ENCODE peak calls at places on chromosomes 4 and X, in nine cellular contexts. One of them, this sample, is unnamed.

GRCh38 chrX:132461886-132462285 is 27.0 kb downstream of the MBNL3 start:
- ATAC-seq in left lung: no peak
- ATAC-seq in heart right ventricle: no peak
- ATAC-seq in natural killer cell: no peak
- ATAC-seq in CD8-positive, alpha-beta T cell: no peak
- ATAC-seq in mucosa of descending colon: no peak
- ATAC-seq in IMR-90: no peak
- ATAC-seq in heart left ventricle: no peak
- ATAC-seq in HepG2: no peak
- ATAC-seq in this sample: no peak

GRCh38 chr4:60002603-60003325 is 1197.4 kb upstream of the ADGRL3 start:
- ATAC-seq in left lung: peak
- ATAC-seq in HepG2: no peak
- ATAC-seq in heart right ventricle: no peak
- ATAC-seq in CD8-positive, alpha-beta T cell: no peak
- ATAC-seq in mucosa of descending colon: no peak
- ATAC-seq in IMR-90: no peak
- ATAC-seq in heart left ventricle: no peak
- ATAC-seq in natural killer cell: no peak
- ATAC-seq in this sample: peak

GRCh38 chrX:150772150-150772970 is 79.2 kb downstream of the MTMR1 start:
- ATAC-seq in left lung: peak
- ATAC-seq in heart right ventricle: peak
- ATAC-seq in HepG2: peak
- ATAC-seq in CD8-positive, alpha-beta T cell: peak
- ATAC-seq in mucosa of descending colon: peak
- ATAC-seq in heart left ventricle: peak
- ATAC-seq in natural killer cell: peak
- ATAC-seq in IMR-90: peak
- ATAC-seq in this sample: peak

GRCh38 chr4:151717909-151718613 is 42.7 kb downstream of the GATB start:
- ATAC-seq in IMR-90: no peak
- ATAC-seq in heart right ventricle: no peak
- ATAC-seq in natural killer cell: no peak
- ATAC-seq in mucosa of descending colon: no peak
- ATAC-seq in heart left ventricle: no peak
- ATAC-seq in left lung: no peak
- ATAC-seq in HepG2: no peak
- ATAC-seq in CD8-positive, alpha-beta T cell: no peak
- ATAC-seq in this sample: no peak

GRCh38 chr4:29853843-29854242 is 866.3 kb upstream of the PCDH7 start:
- ATAC-seq in left lung: no peak
- ATAC-seq in mucosa of descending colon: no peak
- ATAC-seq in heart right ventricle: no peak
- ATAC-seq in IMR-90: no peak
- ATAC-seq in CD8-positive, alpha-beta T cell: no peak
- ATAC-seq in HepG2: no peak
- ATAC-seq in heart left ventricle: no peak
- ATAC-seq in natural killer cell: no peak
- ATAC-seq in this sample: no peak

GRCh38 chr4:48815483-48815882 is 15.4 kb upstream of the OCIAD1 start:
- ATAC-seq in CD8-positive, alpha-beta T cell: no peak
- ATAC-seq in heart left ventricle: no peak
- ATAC-seq in left lung: no peak
- ATAC-seq in natural killer cell: no peak
- ATAC-seq in IMR-90: peak
- ATAC-seq in heart right ventricle: no peak
- ATAC-seq in mucosa of descending colon: peak
- ATAC-seq in HepG2: no peak
- ATAC-seq in this sample: no peak

GRCh38 chr4:159014896-159015295 is 88.0 kb upstream of the RAPGEF2 start:
- ATAC-seq in heart right ventricle: no peak
- ATAC-seq in heart left ventricle: no peak
- ATAC-seq in CD8-positive, alpha-beta T cell: no peak
- ATAC-seq in left lung: no peak
- ATAC-seq in natural killer cell: no peak
- ATAC-seq in mucosa of descending colon: no peak
- ATAC-seq in IMR-90: no peak
- ATAC-seq in HepG2: no peak
- ATAC-seq in this sample: no peak

GRCh38 chrX:35351795-35352483 is 409.3 kb downstream of the FAM47B start:
- ATAC-seq in left lung: no peak
- ATAC-seq in mucosa of descending colon: no peak
- ATAC-seq in IMR-90: no peak
- ATAC-seq in natural killer cell: no peak
- ATAC-seq in heart right ventricle: no peak
- ATAC-seq in CD8-positive, alpha-beta T cell: no peak
- ATAC-seq in HepG2: no peak
- ATAC-seq in heart left ventricle: no peak
- ATAC-seq in this sample: no peak

GRCh38 chr4:34731045-34731444 is 1513.3 kb downstream of the ARAP2 start:
- ATAC-seq in left lung: no peak
- ATAC-seq in CD8-positive, alpha-beta T cell: no peak
- ATAC-seq in mucosa of descending colon: no peak
- ATAC-seq in heart left ventricle: no peak
- ATAC-seq in natural killer cell: no peak
- ATAC-seq in IMR-90: no peak
- ATAC-seq in heart right ventricle: no peak
- ATAC-seq in HepG2: no peak
- ATAC-seq in this sample: no peak

GRCh38 chr4:42302348-42302747 is 94.9 kb upstream of the SHISA3 start:
- ATAC-seq in left lung: peak
- ATAC-seq in mucosa of descending colon: peak
- ATAC-seq in IMR-90: peak
- ATAC-seq in natural killer cell: no peak
- ATAC-seq in heart left ventricle: no peak
- ATAC-seq in heart right ventricle: no peak
- ATAC-seq in HepG2: peak
- ATAC-seq in CD8-positive, alpha-beta T cell: no peak
- ATAC-seq in this sample: no peak

GRCh38 chr4:3318561-3319021 is 25.8 kb downstream of the RGS12 start:
- ATAC-seq in heart right ventricle: no peak
- ATAC-seq in left lung: no peak
- ATAC-seq in natural killer cell: no peak
- ATAC-seq in heart left ventricle: no peak
- ATAC-seq in HepG2: peak
- ATAC-seq in CD8-positive, alpha-beta T cell: no peak
- ATAC-seq in IMR-90: no peak
- ATAC-seq in mucosa of descending colon: peak
- ATAC-seq in this sample: no peak

GRCh38 chr4:80538276-80538926 is 202.9 kb downstream of the CFAP299 start:
- ATAC-seq in natural killer cell: no peak
- ATAC-seq in heart left ventricle: no peak
- ATAC-seq in mucosa of descending colon: no peak
- ATAC-seq in HepG2: no peak
- ATAC-seq in IMR-90: peak
- ATAC-seq in heart right ventricle: no peak
- ATAC-seq in left lung: no peak
- ATAC-seq in CD8-positive, alpha-beta T cell: no peak
- ATAC-seq in this sample: no peak

GRCh38 chr4:40149960-40150385 is 46.9 kb upstream of the RHOH start:
- ATAC-seq in mucosa of descending colon: peak
- ATAC-seq in left lung: peak
- ATAC-seq in CD8-positive, alpha-beta T cell: peak
- ATAC-seq in heart left ventricle: peak
- ATAC-seq in IMR-90: peak
- ATAC-seq in HepG2: peak
- ATAC-seq in heart right ventricle: peak
- ATAC-seq in natural killer cell: peak
- ATAC-seq in this sample: no peak

GRCh38 chr4:8101213-8101781 is 57.3 kb downstream of the ABLIM2 start:
- ATAC-seq in heart left ventricle: peak
- ATAC-seq in left lung: peak
- ATAC-seq in CD8-positive, alpha-beta T cell: no peak
- ATAC-seq in mucosa of descending colon: peak
- ATAC-seq in HepG2: no peak
- ATAC-seq in natural killer cell: no peak
- ATAC-seq in IMR-90: no peak
- ATAC-seq in heart right ventricle: peak
- ATAC-seq in this sample: peak

GRCh38 chr4:36310793-36311192 is 29.4 kb downstream of the DTHD1 start:
- ATAC-seq in CD8-positive, alpha-beta T cell: peak
- ATAC-seq in mucosa of descending colon: peak
- ATAC-seq in IMR-90: no peak
- ATAC-seq in HepG2: no peak
- ATAC-seq in heart left ventricle: peak
- ATAC-seq in natural killer cell: peak
- ATAC-seq in left lung: peak
- ATAC-seq in heart right ventricle: peak
- ATAC-seq in this sample: peak

GRCh38 chr4:101035522-101035921 is 311.8 kb downstream of the PPP3CA start:
- ATAC-seq in HepG2: no peak
- ATAC-seq in mucosa of descending colon: no peak
- ATAC-seq in CD8-positive, alpha-beta T cell: no peak
- ATAC-seq in heart right ventricle: no peak
- ATAC-seq in heart left ventricle: no peak
- ATAC-seq in natural killer cell: no peak
- ATAC-seq in left lung: no peak
- ATAC-seq in IMR-90: no peak
- ATAC-seq in this sample: no peak

GRCh38 chr4:101031971-101032370 is 315.4 kb downstream of the PPP3CA start:
- ATAC-seq in mucosa of descending colon: no peak
- ATAC-seq in left lung: no peak
- ATAC-seq in HepG2: no peak
- ATAC-seq in natural killer cell: no peak
- ATAC-seq in heart left ventricle: no peak
- ATAC-seq in CD8-positive, alpha-beta T cell: no peak
- ATAC-seq in IMR-90: no peak
- ATAC-seq in heart right ventricle: no peak
- ATAC-seq in this sample: no peak

GRCh38 chr4:101037938-101038413 is 309.4 kb downstream of the PPP3CA start:
- ATAC-seq in heart left ventricle: peak
- ATAC-seq in left lung: no peak
- ATAC-seq in natural killer cell: peak
- ATAC-seq in IMR-90: no peak
- ATAC-seq in heart right ventricle: peak
- ATAC-seq in HepG2: no peak
- ATAC-seq in mucosa of descending colon: peak
- ATAC-seq in CD8-positive, alpha-beta T cell: no peak
- ATAC-seq in this sample: no peak

GRCh38 chr4:101037249-101037648 is 310.1 kb downstream of the PPP3CA start:
- ATAC-seq in IMR-90: no peak
- ATAC-seq in left lung: no peak
- ATAC-seq in heart right ventricle: no peak
- ATAC-seq in HepG2: no peak
- ATAC-seq in CD8-positive, alpha-beta T cell: no peak
- ATAC-seq in natural killer cell: no peak
- ATAC-seq in heart left ventricle: no peak
- ATAC-seq in mucosa of descending colon: no peak
- ATAC-seq in this sample: no peak

GRCh38 chr4:101033986-101034385 is 313.3 kb downstream of the PPP3CA start:
- ATAC-seq in natural killer cell: no peak
- ATAC-seq in heart left ventricle: no peak
- ATAC-seq in IMR-90: no peak
- ATAC-seq in CD8-positive, alpha-beta T cell: no peak
- ATAC-seq in heart right ventricle: no peak
- ATAC-seq in HepG2: no peak
- ATAC-seq in left lung: no peak
- ATAC-seq in mucosa of descending colon: no peak
- ATAC-seq in this sample: no peak
- TF ChIP-seq CTCF in natural killer cell: no peak
- TF ChIP-seq CTCF in heart left ventricle: no peak
- TF ChIP-seq CTCF in IMR-90: no peak
- TF ChIP-seq CTCF in CD8-positive, alpha-beta T cell: no peak
- TF ChIP-seq CTCF in heart right ventricle: no peak
- TF ChIP-seq CTCF in HepG2: no peak
- TF ChIP-seq CTCF in left lung: no peak
- TF ChIP-seq CTCF in mucosa of descending colon: no peak
- TF ChIP-seq CTCF in this sample: no peak

DNA sequence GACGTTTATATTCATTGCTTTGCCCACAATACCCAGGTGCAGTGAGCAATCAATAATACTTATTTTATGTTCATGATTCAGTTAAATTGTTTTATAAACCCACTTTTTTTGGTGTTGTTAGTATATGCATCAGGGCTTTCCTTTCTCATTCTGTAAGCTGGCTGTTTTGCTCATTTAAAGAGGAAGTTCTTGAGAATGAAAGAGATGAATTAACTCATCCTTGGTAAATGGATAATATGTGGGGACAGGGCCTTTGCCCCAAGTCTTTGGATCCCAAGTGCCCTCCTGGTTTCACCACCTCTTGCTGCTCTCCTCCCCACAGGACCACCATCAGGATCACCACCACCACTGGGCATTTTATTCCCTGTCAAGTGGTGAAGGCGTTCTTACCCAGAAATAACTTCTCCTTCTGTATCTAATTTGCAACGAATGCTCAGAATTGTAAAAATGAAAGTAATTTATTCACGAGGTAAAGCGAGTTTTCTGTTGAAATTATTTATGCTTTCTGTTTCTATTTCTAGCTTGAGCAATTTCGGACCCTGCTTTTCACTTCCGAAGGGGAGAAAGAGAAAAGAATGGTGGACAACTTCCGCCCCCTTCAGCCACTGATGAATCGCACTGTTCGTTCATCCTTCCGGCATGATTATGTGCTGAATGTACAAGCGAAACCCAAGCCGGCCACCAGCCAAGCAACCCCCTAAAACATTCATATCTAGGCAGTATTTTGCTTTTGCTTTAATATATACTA is 8.1 kb upstream of the ZRSR2 start:
- ATAC-seq in heart left ventricle: no peak
- ATAC-seq in HepG2: no peak
- ATAC-seq in heart right ventricle: no peak
- ATAC-seq in left lung: no peak
- ATAC-seq in natural killer cell: peak
- ATAC-seq in CD8-positive, alpha-beta T cell: peak
- ATAC-seq in mucosa of descending colon: peak
- ATAC-seq in IMR-90: no peak
- ATAC-seq in this sample: no peak
- TF ChIP-seq CTCF in heart left ventricle: no peak
- TF ChIP-seq CTCF in HepG2: no peak
- TF ChIP-seq CTCF in heart right ventricle: no peak
- TF ChIP-seq CTCF in left lung: no peak
- TF ChIP-seq CTCF in natural killer cell: no peak
- TF ChIP-seq CTCF in CD8-positive, alpha-beta T cell: no peak
- TF ChIP-seq CTCF in mucosa of descending colon: no peak
- TF ChIP-seq CTCF in IMR-90: no peak
- TF ChIP-seq CTCF in this sample: no peak

DNA sequence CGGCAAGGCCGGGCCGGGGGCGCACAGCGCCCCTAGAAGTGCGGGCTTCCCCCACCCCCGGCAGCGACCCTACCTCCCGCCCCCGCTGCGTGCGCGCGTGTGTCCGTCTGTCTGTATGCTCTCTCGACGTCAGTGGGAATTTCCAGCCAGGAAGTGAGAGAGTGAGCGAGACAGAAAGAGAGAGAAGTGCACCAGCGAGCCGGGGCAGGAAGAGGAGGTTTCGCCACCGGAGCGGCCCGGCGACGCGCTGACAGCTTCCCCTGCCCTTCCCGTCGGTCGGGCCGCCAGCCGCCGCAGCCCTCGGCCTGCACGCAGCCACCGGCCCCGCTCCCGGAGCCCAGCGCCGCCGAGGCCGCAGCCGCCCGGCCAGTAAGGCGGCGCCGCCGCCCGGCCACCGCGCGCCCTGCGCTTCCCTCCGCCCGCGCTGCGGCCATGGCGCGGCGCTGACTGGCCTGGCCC is at the start of gene NFKB1:
- ATAC-seq in heart right ventricle: peak
- ATAC-seq in left lung: peak
- ATAC-seq in heart left ventricle: peak
- ATAC-seq in IMR-90: peak
- ATAC-seq in mucosa of descending colon: peak
- ATAC-seq in natural killer cell: peak
- ATAC-seq in HepG2: peak
- ATAC-seq in CD8-positive, alpha-beta T cell: peak
- ATAC-seq in this sample: peak
- TF ChIP-seq CTCF in heart right ventricle: no peak
- TF ChIP-seq CTCF in left lung: no peak
- TF ChIP-seq CTCF in heart left ventricle: no peak
- TF ChIP-seq CTCF in IMR-90: no peak
- TF ChIP-seq CTCF in mucosa of descending colon: no peak
- TF ChIP-seq CTCF in natural killer cell: no peak
- TF ChIP-seq CTCF in HepG2: no peak
- TF ChIP-seq CTCF in CD8-positive, alpha-beta T cell: no peak
- TF ChIP-seq CTCF in this sample: no peak

GRCh38 chr4:94595880-94596483 is 144.2 kb downstream of the PDLIM5 start:
- ATAC-seq in IMR-90: peak
- ATAC-seq in heart right ventricle: no peak
- ATAC-seq in left lung: peak
- ATAC-seq in mucosa of descending colon: peak
- ATAC-seq in natural killer cell: peak
- ATAC-seq in CD8-positive, alpha-beta T cell: peak
- ATAC-seq in HepG2: peak
- ATAC-seq in heart left ventricle: no peak
- ATAC-seq in this sample: no peak
- TF ChIP-seq CTCF in IMR-90: peak
- TF ChIP-seq CTCF in heart right ventricle: peak
- TF ChIP-seq CTCF in left lung: peak
- TF ChIP-seq CTCF in mucosa of descending colon: no peak
- TF ChIP-seq CTCF in natural killer cell: peak
- TF ChIP-seq CTCF in CD8-positive, alpha-beta T cell: peak
- TF ChIP-seq CTCF in HepG2: peak
- TF ChIP-seq CTCF in heart left ventricle: peak
- TF ChIP-seq CTCF in this sample: peak

This sample was measured in gastroesophageal sphincter.